ENCODE peak calls at places on chromosomes 5 and 9, in four cellular contexts. D, Y, S and M are unnamed samples.

GRCh38 chr5:36744678-36745659 is 131.6 kb upstream of the NIPBL start:
- DNase-seq in D (peak), Y (no peak), S (peak), M (peak)

GRCh38 chr9:74696520-74696919 is 191.2 kb downstream of the TRPM6 start:
- DNase-seq in D (no peak), Y (no peak), S (no peak), M (no peak)

GRCh38 chr9:89477811-89478583 is 19.9 kb downstream of the SEMA4D start:
- DNase-seq in D (no peak), Y (no peak), S (no peak), M (no peak)

GRCh38 chr5:180938294-180938693 is 39.3 kb downstream of the BTNL8 start:
- DNase-seq in D (no peak), Y (no peak), S (no peak), M (no peak)

GRCh38 chr9:3516667-3517330 is 9.0 kb downstream of the RFX3 start:
- DNase-seq in D (no peak), Y (no peak), S (no peak), M (no peak)

GRCh38 chr9:93711002-93711401 is 134.6 kb downstream of the PHF2 start:
- DNase-seq in D (no peak), Y (no peak), S (no peak), M (no peak)

GRCh38 chr5:150167908-150168307 is 1.3 kb downstream of the CDX1 start:
- DNase-seq in D (no peak), Y (no peak), S (no peak), M (no peak)

GRCh38 chr9:93267681-93268505 is 84.0 kb downstream of the WNK2 start:
- DNase-seq in D (no peak), Y (no peak), S (no peak), M (no peak)

GRCh38 chr5:6601271-6601670 is 31.6 kb downstream of the NSUN2 start:
- DNase-seq in D (no peak), Y (no peak), S (no peak), M (no peak)

GRCh38 chr5:117041926-117042595 is 467.4 kb upstream of the SEMA6A start:
- DNase-seq in D (no peak), Y (no peak), S (no peak), M (peak)

GRCh38 chr5:10261065-10261464 is 11.0 kb downstream of the CCT5 start:
- DNase-seq in D (no peak), Y (no peak), S (no peak), M (no peak)

GRCh38 chr5:35780236-35780635 is 76.5 kb upstream of the IL7R start:
- DNase-seq in D (no peak), Y (no peak), S (no peak), M (no peak)

GRCh38 chr5:179355976-179356968 is 11.0 kb upstream of the ADAMTS2 start:
- DNase-seq in D (no peak), Y (no peak), S (no peak), M (no peak)

GRCh38 chr9:36407122-36407723 is 7.2 kb upstream of the RNF38 start:
- DNase-seq in D (peak), Y (peak), S (no peak), M (peak)

GRCh38 chr9:130266236-130267098 is 907 bp downstream of the HMCN2 start:
- DNase-seq in D (no peak), Y (no peak), S (no peak), M (no peak)

GRCh38 chr5:53031695-53032096 is 42.5 kb downstream of the ITGA2 start:
- DNase-seq in D (peak), Y (no peak), S (no peak), M (no peak)

GRCh38 chr9:70218767-70219166 is 40.0 kb upstream of the SMC5 start:
- DNase-seq in D (no peak), Y (no peak), S (no peak), M (no peak)

GRCh38 chr9:98861881-98862501 is 54.5 kb downstream of the GALNT12 start:
- DNase-seq in D (no peak), Y (no peak), S (no peak), M (no peak)

GRCh38 chr5:151819830-151820229 is 48.1 kb downstream of the G3BP1 start:
- DNase-seq in D (peak), Y (no peak), S (no peak), M (no peak)

GRCh38 chr5:144275329-144275728 is 104.7 kb downstream of the KCTD16 start:
- DNase-seq in D (no peak), Y (no peak), S (no peak), M (no peak)

GRCh38 chr9:110922145-110922544 is 116.1 kb downstream of the LPAR1 start:
- DNase-seq in D (no peak), Y (no peak), S (no peak), M (no peak)

GRCh38 chr5:511476-511875 is 12.8 kb downstream of the SLC9A3 start:
- DNase-seq in D (no peak), Y (no peak), S (no peak), M (no peak)

GRCh38 chr9:89522261-89522978 is 24.5 kb upstream of the SEMA4D start:
- DNase-seq in D (no peak), Y (peak), S (no peak), M (no peak)

GRCh38 chr9:131503626-131504465 is 1.1 kb downstream of the POMT1 start:
- DNase-seq in D (peak), Y (no peak), S (peak), M (no peak)

GRCh38 chr5:140338336-140338735 is 8.1 kb downstream of the HBEGF start:
- DNase-seq in D (no peak), Y (no peak), S (no peak), M (no peak)

GRCh38 chr9:112601646-112602045 is 115.0 kb downstream of the KIAA1958 start:
- DNase-seq in D (no peak), Y (no peak), S (no peak), M (no peak)

GRCh38 chr5:179270581-179271300 is 74.5 kb downstream of the ADAMTS2 start:
- DNase-seq in D (no peak), Y (no peak), S (no peak), M (no peak)

GRCh38 chr9:10050016-10050415 is 562.8 kb downstream of the PTPRD start:
- DNase-seq in D (no peak), Y (no peak), S (no peak), M (no peak)

GRCh38 chr9:134445000-134445399 is 118.7 kb downstream of the RXRA start:
- DNase-seq in D (no peak), Y (no peak), S (no peak), M (no peak)

GRCh38 chr5:75640395-75640794 is 29.1 kb downstream of the ANKDD1B start:
- DNase-seq in D (no peak), Y (no peak), S (no peak), M (no peak)

GRCh38 chr9:38380230-38380871 is 12.2 kb upstream of the ALDH1B1 start:
- DNase-seq in D (peak), Y (no peak), S (no peak), M (no peak)

GRCh38 chr5:131067596-131067995 is 97.5 kb downstream of the HINT1 start:
- DNase-seq in D (no peak), Y (no peak), S (no peak), M (no peak)

GRCh38 chr9:14278291-14278721 is 35.6 kb downstream of the NFIB start:
- DNase-seq in D (peak), Y (no peak), S (no peak), M (no peak)

GRCh38 chr5:17196686-17197085 is 20.7 kb upstream of the BASP1 start:
- DNase-seq in D (no peak), Y (no peak), S (no peak), M (no peak)

GRCh38 chr9:107994638-107995037 is 505.1 kb upstream of the KLF4 start:
- DNase-seq in D (no peak), Y (no peak), S (no peak), M (no peak)

GRCh38 chr5:96616801-96617200 is 45.4 kb upstream of the CAST start:
- DNase-seq in D (no peak), Y (no peak), S (no peak), M (no peak)

GRCh38 chr5:142466195-142466951 is 141.6 kb upstream of the SPRY4 start:
- DNase-seq in D (no peak), Y (no peak), S (no peak), M (no peak)

GRCh38 chr5:111017731-111018130 is 53.8 kb upstream of the TSLP start:
- DNase-seq in D (no peak), Y (no peak), S (no peak), M (no peak)

GRCh38 chr5:111013011-111013410 is 58.5 kb upstream of the TSLP start:
- DNase-seq in D (no peak), Y (no peak), S (no peak), M (no peak)

GRCh38 chr5:111022301-111022700 is 49.2 kb upstream of the TSLP start:
- DNase-seq in D (no peak), Y (no peak), S (no peak), M (no peak)

DNA sequence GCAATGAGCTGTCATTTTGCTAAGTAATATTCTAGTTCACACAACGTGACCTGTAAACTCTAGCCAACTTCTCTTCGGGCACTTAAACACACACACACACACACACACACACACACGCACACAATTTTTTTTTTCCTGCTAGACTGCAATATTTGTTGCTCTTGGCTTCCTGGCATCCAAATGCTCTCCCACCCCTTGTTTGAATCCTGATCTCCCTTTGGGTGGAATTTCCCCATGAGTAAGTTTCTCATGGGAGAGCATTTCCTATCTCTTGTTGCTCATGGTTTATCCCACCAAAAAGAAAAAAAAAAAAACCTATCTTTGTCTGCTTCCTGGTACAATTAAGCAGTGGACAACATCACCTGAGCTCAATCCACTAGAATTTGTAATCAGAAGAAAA is 54.7 kb upstream of the TSLP start:
- DNase-seq in D (no peak), Y (no peak), S (no peak), M (no peak)
- TF ChIP-seq YY1 in D (no peak), Y (no peak), S (no peak), M (no peak)

DNA sequence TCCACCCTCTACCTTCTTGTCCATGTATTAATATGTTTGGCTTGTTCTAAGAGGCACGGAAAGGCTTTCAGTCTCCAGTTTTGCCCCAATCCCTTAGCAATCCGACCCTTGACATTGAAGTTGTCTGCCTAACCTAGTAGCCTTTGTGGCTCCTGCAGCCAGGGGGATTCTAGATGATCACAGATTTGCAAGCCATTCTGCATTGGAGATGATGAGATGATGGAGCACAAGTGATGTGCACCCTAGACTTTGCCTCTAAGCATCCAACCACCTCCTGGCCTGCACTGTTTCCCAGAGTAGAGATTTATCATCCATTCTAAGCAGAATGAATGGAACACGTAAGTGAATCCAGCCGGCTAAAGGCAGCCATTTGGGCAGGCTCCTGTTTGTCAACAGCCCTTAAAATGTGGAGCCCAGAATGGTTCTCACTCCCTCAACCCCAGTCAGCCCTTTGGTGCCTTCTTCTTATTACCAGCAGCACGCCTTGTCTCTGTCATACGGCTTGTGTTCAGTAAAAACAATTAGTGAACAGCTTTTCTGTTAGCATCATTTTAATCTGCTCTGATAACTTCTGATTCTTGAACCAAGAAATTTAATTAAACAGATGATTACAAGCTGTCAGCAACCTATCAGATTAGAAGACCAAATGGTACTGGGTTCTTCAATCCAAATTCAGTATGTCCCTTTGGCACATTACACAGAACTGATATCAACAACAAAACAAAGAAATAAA is 5.7 kb upstream of the TRAF1 start:
- DNase-seq in D (no peak), Y (no peak), S (no peak), M (no peak)
- TF ChIP-seq SUZ12 in D (no peak), Y (no peak), S (no peak), M (no peak)

DNA sequence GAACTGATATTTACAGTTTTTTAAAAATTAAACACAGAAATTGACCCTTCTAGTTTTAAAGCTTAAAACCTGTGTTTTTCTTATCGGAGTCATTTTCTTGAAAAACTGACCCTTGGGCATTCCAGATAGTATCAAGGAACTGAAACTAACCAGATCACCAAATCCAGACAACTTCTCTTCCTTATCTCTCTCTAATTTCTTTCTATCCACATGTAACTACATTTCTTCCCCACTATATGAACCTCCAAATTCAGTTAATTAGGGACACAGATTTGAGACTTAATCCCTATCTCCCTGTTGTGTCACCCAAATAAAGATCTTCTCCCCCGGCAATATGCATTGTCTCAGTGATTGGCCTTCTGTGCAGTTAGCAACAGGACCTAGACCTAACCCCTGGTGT is 1643.0 kb upstream of the CDH6 start:
- DNase-seq in D (no peak), Y (no peak), S (no peak), M (no peak)
- TF ChIP-seq ZNF274 in D (no peak), Y (no peak), S (no peak), M (no peak)

DNA sequence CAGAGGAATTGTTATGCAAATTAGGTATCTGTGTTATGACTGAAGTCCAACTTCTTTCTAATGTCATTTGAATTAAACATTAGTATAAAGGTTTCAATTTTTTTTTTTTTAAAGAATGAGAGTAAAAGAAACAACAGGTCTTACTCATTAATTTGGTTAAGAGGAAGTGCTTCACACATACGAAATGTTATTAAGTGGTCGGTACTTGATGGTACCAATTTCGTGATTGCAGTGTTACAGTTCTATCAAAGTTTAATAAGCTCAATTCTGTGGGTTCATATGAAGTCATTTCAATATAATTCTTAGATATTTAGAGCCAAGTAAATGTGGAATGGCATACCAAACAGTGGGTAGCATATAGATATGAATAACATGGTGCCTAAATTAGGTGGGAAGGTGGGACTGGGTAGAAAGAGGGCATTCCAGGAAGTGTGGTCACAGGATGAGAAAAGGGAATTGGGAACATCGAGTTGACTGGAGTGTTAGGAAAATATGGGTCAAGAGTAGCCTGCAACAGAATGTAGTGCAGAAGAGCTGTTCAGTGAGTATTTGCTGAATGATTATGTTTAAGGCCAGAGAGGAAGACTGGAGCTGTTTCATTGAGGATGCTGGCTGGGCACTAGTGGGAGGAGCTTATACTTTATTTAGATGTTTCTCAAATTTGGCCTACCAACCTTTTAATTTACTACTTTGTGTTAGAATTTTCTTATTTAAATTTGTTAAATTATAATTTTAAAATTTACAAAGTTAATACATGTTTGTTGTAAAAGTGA is 34.1 kb upstream of the DHFR start:
- DNase-seq in D (no peak), Y (no peak), S (no peak), M (no peak)
- TF ChIP-seq YY1 in D (no peak), Y (no peak), S (no peak), M (no peak)

DNA sequence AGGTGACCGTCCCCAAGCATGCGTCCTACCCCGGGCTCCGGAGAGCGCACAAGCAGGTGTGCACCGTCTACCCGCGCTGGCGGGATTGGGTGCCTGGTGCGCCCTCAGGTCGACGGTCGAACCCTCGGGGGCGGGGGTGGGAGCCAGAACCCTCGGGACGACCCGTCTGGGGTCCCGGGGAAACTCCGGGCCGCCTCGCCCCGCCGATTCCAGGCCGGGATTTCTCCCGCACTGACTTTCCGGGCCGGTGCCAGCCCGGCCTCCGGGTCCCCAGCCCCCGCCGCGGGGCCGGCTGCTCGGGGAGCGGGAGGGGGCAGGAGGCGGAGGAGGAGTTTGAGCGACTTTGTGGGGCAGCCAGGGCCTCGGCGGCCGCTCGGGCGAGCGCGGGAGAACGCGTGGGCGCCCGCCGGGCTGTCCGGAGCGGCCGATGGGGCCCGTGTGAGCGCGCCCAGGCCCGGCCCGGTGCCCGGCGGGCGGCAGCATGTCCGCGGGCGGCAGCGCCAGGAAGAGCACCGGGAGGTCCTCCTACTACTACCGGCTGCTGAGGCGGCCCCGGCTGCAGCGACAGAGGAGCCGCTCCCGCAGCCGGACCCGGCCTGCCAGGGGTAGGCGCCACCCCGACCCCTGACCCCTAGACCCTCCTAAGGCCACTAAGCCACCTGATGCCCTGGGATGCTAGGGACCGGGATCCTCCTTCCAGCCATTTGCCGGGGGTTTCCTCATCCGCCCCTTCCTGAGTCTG is at the start of gene DAB2IP:
- DNase-seq in D (no peak), Y (no peak), S (no peak), M (peak)
- TF ChIP-seq SUZ12 in D (no peak), Y (peak), S (no peak), M (no peak)

GRCh38 chr9:17059465-17059864 is 75.4 kb upstream of the CNTLN start:
- DNase-seq in D (no peak), Y (no peak), S (no peak), M (no peak)

GRCh38 chr9:17064558-17064957 is 70.3 kb upstream of the CNTLN start:
- DNase-seq in D (no peak), Y (no peak), S (no peak), M (no peak)

GRCh38 chr9:17063535-17064135 is 71.2 kb upstream of the CNTLN start:
- DNase-seq in D (peak), Y (no peak), S (no peak), M (peak)

GRCh38 chr9:17057729-17058128 is 77.1 kb upstream of the CNTLN start:
- DNase-seq in D (peak), Y (no peak), S (no peak), M (no peak)

DNA sequence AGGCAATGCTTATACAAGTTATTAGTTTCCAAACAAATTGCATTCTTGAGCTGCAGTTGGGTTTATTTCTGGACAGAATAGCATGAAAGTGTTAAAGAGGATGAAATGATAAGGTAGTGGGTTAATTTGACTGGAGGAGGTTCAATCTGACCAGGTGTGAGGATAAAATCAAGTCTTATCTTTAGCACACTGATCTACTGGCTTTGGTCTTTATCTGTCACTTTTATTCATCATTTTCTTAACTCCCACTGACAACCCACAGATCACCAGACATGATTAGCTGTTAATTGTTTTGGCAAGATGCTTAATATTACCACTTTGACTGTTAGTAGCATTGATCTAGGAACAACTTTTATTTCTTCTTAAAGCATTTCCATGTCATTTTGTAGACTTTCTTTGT is 74.4 kb upstream of the CNTLN start:
- DNase-seq in D (no peak), Y (no peak), S (no peak), M (no peak)
- TF ChIP-seq ZNF274 in D (no peak), Y (no peak), S (no peak), M (no peak)